ENCODE peak calls at places on chromosomes 7 and 10, in five cellular contexts. X is GM23338, I is RWPE2, E is IMR-90, Q is K562. L is an unnamed sample. For H3K4me1, the result is how much of the 10 kb centered on the place peaks cover.

GRCh38 chr10:114665406-114665805 is 7.3 kb upstream of the ABLIM1 start:
- DNase-seq in I (no peak), E (no peak), X (no peak), Q (no peak), L (no peak)

GRCh38 chr10:59648711-59649201 is 60.9 kb downstream of the SLC16A9 start:
- DNase-seq in E (no peak), X (peak), I (no peak), Q (no peak), L (no peak)

GRCh38 chr10:64444578-64444977 is 923.4 kb downstream of the REEP3 start:
- DNase-seq in Q (no peak), X (no peak), E (no peak), I (no peak), L (no peak)

GRCh38 chr10:127813290-127813689 is 76.3 kb downstream of the FOXI2 start:
- DNase-seq in X (peak), I (no peak), Q (no peak), E (no peak), L (no peak)

GRCh38 chr7:101608772-101609713 is 20.1 kb downstream of the MYL10 start:
- DNase-seq in I (no peak), X (peak), E (no peak), Q (no peak), L (no peak)

GRCh38 chr7:38222481-38223096 is 44.5 kb downstream of the STARD3NL start:
- DNase-seq in X (peak), E (peak), Q (peak), I (no peak), L (peak)

GRCh38 chr10:49359349-49360231 is 36.3 kb downstream of the DRGX start:
- DNase-seq in E (peak), X (peak), Q (no peak), I (no peak), L (peak)

GRCh38 chr10:43049081-43049551 is 27.8 kb upstream of the RET start:
- DNase-seq in E (no peak), Q (no peak), I (peak), X (no peak), L (no peak)

GRCh38 chr7:4871930-4872675 is 10.3 kb upstream of the PAPOLB start:
- DNase-seq in Q (peak), I (peak), X (no peak), E (no peak), L (peak)

GRCh38 chr10:33252794-33253203 is 81.7 kb downstream of the NRP1 start:
- DNase-seq in I (no peak), X (no peak), Q (no peak), E (peak), L (no peak)

GRCh38 chr10:102408728-102409603 is 9.6 kb downstream of the PSD start:
- DNase-seq in X (peak), E (peak), Q (peak), I (peak), L (peak)

GRCh38 chr10:32332299-32332750 is 14.6 kb downstream of the EPC1 start:
- DNase-seq in Q (no peak), I (no peak), E (peak), X (no peak), L (peak)

GRCh38 chr10:16847644-16848043 is 30.4 kb upstream of the RSU1 start:
- DNase-seq in E (peak), Q (no peak), X (no peak), I (no peak), L (no peak)

DNA sequence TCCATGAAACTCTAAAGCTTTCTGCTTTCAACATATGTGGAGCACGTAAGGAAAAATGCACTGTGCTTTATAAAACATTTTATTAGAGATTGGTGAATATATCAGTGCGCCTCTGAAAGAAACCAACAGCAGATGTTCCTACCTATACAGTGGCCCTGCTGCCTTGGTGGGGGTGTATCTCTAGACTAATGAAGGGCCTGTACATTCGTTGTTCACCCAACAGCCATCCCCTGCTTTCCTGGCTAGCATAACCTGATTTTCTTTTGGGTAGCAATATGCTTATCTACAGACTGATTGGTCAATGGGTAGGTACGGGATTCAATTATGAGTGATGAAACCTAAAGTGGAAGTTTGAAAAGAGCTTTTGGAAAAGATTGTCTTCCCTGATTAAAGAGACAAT is 119.7 kb upstream of the FAM133B start:
- DNase-seq in E (no peak), I (no peak), X (no peak), Q (no peak), L (peak)
- H3K4me3 ChIP-seq in E (no peak), I (no peak), X (no peak), Q (no peak), L (no peak)

DNA sequence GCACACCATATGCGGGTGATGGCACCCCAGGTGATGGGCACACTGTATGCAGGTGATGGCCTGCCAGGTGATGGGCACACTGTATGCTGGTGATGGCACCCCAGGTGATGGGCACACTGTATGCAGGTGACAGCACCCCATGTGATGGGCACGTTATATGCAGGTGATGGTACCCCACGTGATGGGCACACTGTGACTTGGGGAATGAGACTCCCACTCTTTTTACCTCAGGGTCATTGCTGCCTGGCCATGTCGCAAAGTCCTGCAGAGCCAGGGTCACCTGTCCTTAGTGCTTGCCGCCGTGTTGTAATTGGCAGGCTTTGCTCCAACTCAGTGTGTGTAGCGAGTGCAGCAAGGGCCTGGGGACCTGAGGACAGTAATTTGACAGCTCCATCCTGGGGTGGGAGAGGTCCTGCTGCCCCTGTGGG is 7.6 kb upstream of the CCDC201 start:
- DNase-seq in Q (no peak), I (no peak), X (no peak), E (no peak), L (no peak)
- H3K4me1 ChIP-seq in Q (under half), I (under half), X (under half), E (under half), L (under half)

GRCh38 chr7:132137681-132138080 is 438.6 kb downstream of the PLXNA4 start:
- DNase-seq in X (no peak), Q (no peak), I (no peak), E (no peak), L (no peak)
- H3K4me3 ChIP-seq in X (no peak), Q (no peak), I (no peak), E (no peak), L (no peak)

DNA sequence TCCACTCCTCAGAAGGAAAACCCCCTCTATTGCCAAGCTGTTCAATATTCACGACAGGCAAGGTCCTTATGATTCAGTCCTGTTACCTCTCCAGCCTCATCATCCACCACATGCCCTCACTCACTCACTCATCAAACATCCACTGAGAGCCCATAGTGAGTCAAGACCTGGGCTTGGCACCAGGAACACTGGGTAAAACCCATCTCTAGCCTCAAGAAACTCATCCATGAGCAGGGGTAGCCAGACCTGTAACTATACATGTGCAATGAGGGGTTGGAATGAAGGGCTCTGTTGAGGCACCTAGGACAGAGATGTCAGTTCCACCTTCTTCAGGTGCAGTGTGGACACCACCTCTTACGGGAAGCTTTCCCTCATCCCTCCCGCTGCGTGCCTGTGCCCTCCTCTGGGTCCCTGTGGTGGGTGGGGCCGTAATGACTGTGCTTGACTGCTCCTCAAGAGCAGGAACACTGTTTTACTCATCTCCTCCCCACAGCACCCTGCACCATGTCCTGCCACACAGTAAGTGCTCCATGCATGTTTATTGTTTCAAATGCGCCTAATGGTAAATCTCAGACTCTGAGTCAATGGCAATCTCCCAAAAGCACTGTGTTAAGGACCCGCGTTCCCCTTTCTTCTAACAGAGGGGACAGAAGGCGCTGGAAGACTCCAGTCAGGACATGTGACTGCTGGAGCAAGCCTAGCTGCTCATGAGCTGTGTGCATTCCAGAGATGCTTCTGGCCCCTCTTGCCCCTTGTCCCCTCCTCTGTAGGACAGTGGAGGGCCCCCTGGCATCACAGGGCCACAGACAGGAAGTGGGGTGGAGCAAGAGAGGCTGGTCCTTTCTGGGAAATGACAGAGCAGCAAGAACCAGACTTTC is 95.4 kb downstream of the HIPK2 start:
- DNase-seq in E (peak), X (no peak), Q (no peak), I (no peak), L (no peak)
- H3K4me1 ChIP-seq in E (under half), X (under half), Q (under half), I (under half), L (under half)

GRCh38 chr7:152341914-152342236 is 93.9 kb downstream of the KMT2C start:
- DNase-seq in Q (no peak), X (no peak), E (no peak), I (no peak), L (no peak)
- H3K4me3 ChIP-seq in Q (no peak), X (no peak), E (no peak), I (no peak), L (no peak)

DNA sequence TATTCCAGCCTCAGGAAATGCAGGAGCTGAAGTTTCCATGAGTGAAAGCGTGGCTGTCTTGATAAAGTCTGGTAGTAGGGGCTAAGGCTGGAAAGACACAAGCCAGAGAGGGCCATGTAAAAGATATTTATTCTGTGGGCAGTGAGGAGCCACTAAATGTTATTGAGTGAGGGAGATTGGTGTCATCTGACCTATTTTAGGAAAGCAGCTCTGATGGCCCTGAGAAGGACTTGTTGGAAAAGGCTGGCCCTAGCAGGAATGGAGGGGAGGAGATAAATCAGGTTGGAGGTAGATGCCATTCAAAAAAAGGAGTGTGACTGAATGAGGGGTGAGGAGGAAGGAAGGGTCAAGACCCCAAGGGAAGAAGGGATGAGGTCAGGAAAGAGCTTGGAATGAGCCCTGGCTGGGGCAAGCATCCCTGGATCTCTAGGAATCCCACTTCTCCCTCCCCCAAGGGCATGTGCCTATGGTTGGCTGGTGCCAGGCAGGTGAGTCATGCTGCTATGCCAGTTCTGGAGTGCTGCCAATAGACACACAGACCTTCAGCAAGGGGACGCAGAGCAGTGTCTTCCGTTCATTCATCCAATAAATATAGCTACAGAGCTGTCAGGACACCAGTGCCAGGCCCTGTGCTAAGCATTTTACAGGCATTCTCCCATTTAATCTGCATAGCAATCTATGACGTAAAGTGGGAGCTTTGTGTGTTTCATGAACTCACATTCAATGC is 2.0 kb downstream of the ANKRD2 start:
- DNase-seq in Q (no peak), X (peak), I (peak), E (peak), L (peak)
- H3K4me1 ChIP-seq in Q (under half), X (under half), I (under half), E (under half), L (under half)

GRCh38 chr7:55593515-55594318 is 21.4 kb upstream of the VOPP1 start:
- DNase-seq in I (no peak), E (peak), X (peak), Q (peak), L (peak)
- H3K4me3 ChIP-seq in I (no peak), E (no peak), X (no peak), Q (no peak), L (no peak)

GRCh38 chr10:97278491-97278989 is 13.9 kb downstream of the ARHGAP19 start:
- DNase-seq in Q (peak), X (peak), I (no peak), E (peak), L (no peak)

GRCh38 chr10:97274828-97275227 is 17.6 kb downstream of the ARHGAP19 start:
- DNase-seq in Q (no peak), I (no peak), E (no peak), X (no peak), L (no peak)

GRCh38 chr10:97277551-97277950 is 14.9 kb downstream of the ARHGAP19 start:
- DNase-seq in X (no peak), E (no peak), I (no peak), Q (no peak), L (no peak)

GRCh38 chr10:97280783-97281182 is 11.7 kb downstream of the ARHGAP19 start:
- DNase-seq in X (no peak), Q (no peak), E (no peak), I (no peak), L (no peak)

GRCh38 chr10:97279121-97279815 is 13.2 kb downstream of the ARHGAP19 start:
- DNase-seq in X (no peak), Q (no peak), E (peak), I (no peak), L (no peak)
- H3K4me1 ChIP-seq in X (under half), Q (under half), E (under half), I (under half), L (under half)

DNA sequence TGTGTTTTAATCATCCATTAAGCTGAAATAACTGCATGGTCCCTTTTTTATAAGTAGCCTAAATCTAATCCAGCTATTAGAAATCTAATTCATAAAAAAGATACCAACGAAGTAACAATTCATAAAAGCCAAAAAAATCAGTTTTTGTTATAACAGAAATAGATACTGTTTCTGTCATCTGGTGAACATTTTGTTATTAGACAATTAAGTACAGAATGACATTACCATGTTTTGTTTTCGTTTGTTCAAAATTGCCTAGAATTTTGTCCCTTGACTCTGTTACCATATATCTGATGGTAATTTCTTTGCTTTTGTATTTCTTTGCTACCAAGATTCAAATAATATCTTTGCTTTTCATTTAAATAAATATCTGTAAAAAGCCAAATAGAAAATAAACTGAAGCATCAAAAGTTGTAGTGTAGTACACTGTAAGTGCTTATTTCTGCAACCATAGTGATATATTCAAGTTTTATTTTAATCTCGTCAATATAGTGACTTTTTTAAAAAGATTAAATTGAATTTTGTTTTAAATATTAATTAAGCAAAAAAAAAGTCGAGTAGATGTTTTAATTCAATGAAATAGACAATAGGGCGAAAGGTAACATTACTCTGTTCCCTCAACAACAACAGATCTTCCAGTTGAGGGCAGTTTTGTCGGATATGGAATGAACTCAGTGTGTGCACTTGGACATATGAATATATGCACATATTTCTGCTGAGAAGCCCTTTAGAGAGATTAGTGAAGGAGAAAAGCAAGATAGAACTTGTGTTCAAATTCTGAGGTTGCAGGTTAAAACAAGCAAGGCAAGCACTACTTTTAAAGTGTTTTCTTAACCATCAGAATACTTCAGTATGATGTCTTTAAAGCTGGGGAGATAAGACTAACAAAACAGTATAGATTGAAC is 7.9 kb upstream of the IGF2BP3 start:
- DNase-seq in X (no peak), Q (no peak), I (no peak), E (no peak), L (no peak)
- H3K4me3 ChIP-seq in X (no peak), Q (no peak), I (peak), E (no peak), L (no peak)

GRCh38 chr7:28067171-28067570 is 113.4 kb downstream of the JAZF1 start:
- DNase-seq in X (no peak), I (no peak), E (no peak), Q (no peak), L (no peak)
- H3K4me1 ChIP-seq in X (under half), I (under half), E (under half), Q (under half), L (half or more)